ENCODE peak calls at places on chromosomes 2 and 18, in four cellular contexts. One of them, this sample, is unnamed.

GRCh38 chr2:174729797-174730529 is 34.3 kb downstream of the CHRNA1 start:
- DNase-seq in adrenal gland: no peak
- DNase-seq in PC-9: no peak
- DNase-seq in tibial artery: no peak
- DNase-seq in this sample: peak; percentile 11

GRCh38 chr2:3670941-3671340 is 12.9 kb downstream of the ALLC start:
- DNase-seq in tibial artery: no peak
- DNase-seq in PC-9: no peak
- DNase-seq in adrenal gland: no peak
- DNase-seq in this sample: no peak

GRCh38 chr2:218002792-218003191 is at the start of gene TNS1:
- DNase-seq in adrenal gland: peak; percentile 79
- DNase-seq in PC-9: no peak
- DNase-seq in tibial artery: peak; percentile 88
- DNase-seq in this sample: peak; percentile 62

GRCh38 chr2:230208576-230208975 is 11.2 kb downstream of the SP110 start:
- DNase-seq in adrenal gland: no peak
- DNase-seq in tibial artery: no peak
- DNase-seq in PC-9: no peak
- DNase-seq in this sample: no peak

GRCh38 chr2:38375711-38376345 is 1.2 kb downstream of the ATL2 start:
- DNase-seq in adrenal gland: peak; percentile 64
- DNase-seq in tibial artery: no peak
- DNase-seq in PC-9: no peak
- DNase-seq in this sample: peak; percentile 58

GRCh38 chr18:75475228-75475627 is 47.7 kb upstream of the SMIM21 start:
- DNase-seq in adrenal gland: no peak
- DNase-seq in tibial artery: no peak
- DNase-seq in PC-9: no peak
- DNase-seq in this sample: peak; percentile 93

GRCh38 chr2:160489096-160489495 is 4.5 kb downstream of the RBMS1 start:
- DNase-seq in tibial artery: no peak
- DNase-seq in adrenal gland: no peak
- DNase-seq in PC-9: no peak
- DNase-seq in this sample: peak; percentile 19

GRCh38 chr2:211241891-211242290 is 685.5 kb downstream of the CPS1 start:
- DNase-seq in tibial artery: no peak
- DNase-seq in adrenal gland: no peak
- DNase-seq in PC-9: no peak
- DNase-seq in this sample: no peak

GRCh38 chr2:190909680-190910079 is 29.1 kb downstream of the GLS start:
- DNase-seq in tibial artery: no peak
- DNase-seq in PC-9: no peak
- DNase-seq in adrenal gland: no peak
- DNase-seq in this sample: no peak

GRCh38 chr18:2534906-2535305 is 36.4 kb downstream of the METTL4 start:
- DNase-seq in adrenal gland: no peak
- DNase-seq in PC-9: no peak
- DNase-seq in tibial artery: no peak
- DNase-seq in this sample: no peak

GRCh38 chr2:28276076-28276618 is 116.5 kb upstream of the FOSL2 start:
- DNase-seq in PC-9: peak; percentile 96
- DNase-seq in tibial artery: no peak
- DNase-seq in adrenal gland: no peak
- DNase-seq in this sample: peak; percentile 97

GRCh38 chr2:108907822-108908716 is 81.0 kb downstream of the EDAR start:
- DNase-seq in PC-9: no peak
- DNase-seq in adrenal gland: no peak
- DNase-seq in tibial artery: no peak
- DNase-seq in this sample: no peak

GRCh38 chr2:12501469-12502147 is 215.1 kb upstream of the TRIB2 start:
- DNase-seq in tibial artery: peak; percentile 68
- DNase-seq in adrenal gland: no peak
- DNase-seq in PC-9: no peak
- DNase-seq in this sample: no peak

GRCh38 chr2:133194068-133194655 is 374.1 kb downstream of the NCKAP5 start:
- DNase-seq in adrenal gland: no peak
- DNase-seq in PC-9: no peak
- DNase-seq in tibial artery: no peak
- DNase-seq in this sample: no peak

GRCh38 chr2:118505436-118505835 is 342.0 kb downstream of the EN1 start:
- DNase-seq in PC-9: no peak
- DNase-seq in adrenal gland: no peak
- DNase-seq in tibial artery: no peak
- DNase-seq in this sample: no peak

GRCh38 chr2:218879881-218880748 is 537 bp upstream of the WNT10A start:
- DNase-seq in tibial artery: no peak
- DNase-seq in PC-9: no peak
- DNase-seq in adrenal gland: no peak
- DNase-seq in this sample: no peak

GRCh38 chr2:39665811-39666488 is at the start of gene TMEM178A:
- DNase-seq in PC-9: no peak
- DNase-seq in tibial artery: no peak
- DNase-seq in adrenal gland: peak; percentile 19
- DNase-seq in this sample: no peak

GRCh38 chr2:217527586-217528202 is 475.1 kb downstream of the TNS1 start:
- DNase-seq in PC-9: no peak
- DNase-seq in tibial artery: no peak
- DNase-seq in adrenal gland: no peak
- DNase-seq in this sample: peak; percentile 66

GRCh38 chr18:35707674-35708073 is 126.1 kb downstream of the GALNT1 start:
- DNase-seq in tibial artery: no peak
- DNase-seq in adrenal gland: no peak
- DNase-seq in PC-9: no peak
- DNase-seq in this sample: no peak

GRCh38 chr2:197312186-197312585 is 1.6 kb upstream of the ANKRD44 start:
- DNase-seq in tibial artery: no peak
- DNase-seq in adrenal gland: no peak
- DNase-seq in PC-9: no peak
- DNase-seq in this sample: no peak

GRCh38 chr2:101696272-101697123 is 1.0 kb upstream of the MAP4K4 start:
- DNase-seq in PC-9: no peak
- DNase-seq in tibial artery: no peak
- DNase-seq in adrenal gland: peak; percentile 26
- DNase-seq in this sample: no peak

GRCh38 chr2:181252248-181253148 is 204.7 kb upstream of the ITGA4 start:
- DNase-seq in adrenal gland: no peak
- DNase-seq in PC-9: no peak
- DNase-seq in tibial artery: no peak
- DNase-seq in this sample: no peak

GRCh38 chr2:76323381-76323780 is 612.7 kb upstream of the GCFC2 start:
- DNase-seq in tibial artery: no peak
- DNase-seq in PC-9: no peak
- DNase-seq in adrenal gland: no peak
- DNase-seq in this sample: no peak

GRCh38 chr18:49277395-49278036 is 182.9 kb downstream of the DYM start:
- DNase-seq in PC-9: peak; percentile 69
- DNase-seq in adrenal gland: no peak
- DNase-seq in tibial artery: no peak
- DNase-seq in this sample: peak; percentile 67

GRCh38 chr2:207828361-207829057 is 58.8 kb upstream of the FZD5 start:
- DNase-seq in adrenal gland: peak; percentile 53
- DNase-seq in tibial artery: no peak
- DNase-seq in PC-9: peak; percentile 86
- DNase-seq in this sample: no peak

GRCh38 chr2:10331702-10332401 is 29.1 kb downstream of the HPCAL1 start:
- DNase-seq in tibial artery: no peak
- DNase-seq in PC-9: no peak
- DNase-seq in adrenal gland: no peak
- DNase-seq in this sample: no peak

GRCh38 chr18:31970617-31971016 is 27.7 kb upstream of the TRAPPC8 start:
- DNase-seq in tibial artery: no peak
- DNase-seq in PC-9: no peak
- DNase-seq in adrenal gland: no peak
- DNase-seq in this sample: no peak

GRCh38 chr2:30744823-30745222 is 62.4 kb downstream of the CAPN13 start:
- DNase-seq in PC-9: no peak
- DNase-seq in adrenal gland: no peak
- DNase-seq in tibial artery: no peak
- DNase-seq in this sample: no peak

GRCh38 chr18:75199327-75199726 is 9.6 kb downstream of the PTGR3 start:
- DNase-seq in PC-9: no peak
- DNase-seq in tibial artery: no peak
- DNase-seq in adrenal gland: no peak
- DNase-seq in this sample: no peak

GRCh38 chr2:10215393-10215935 is 87.2 kb upstream of the HPCAL1 start:
- DNase-seq in tibial artery: no peak
- DNase-seq in adrenal gland: no peak
- DNase-seq in PC-9: no peak
- DNase-seq in this sample: no peak

GRCh38 chr18:74271656-74272055 is 20.1 kb downstream of the CYB5A start:
- DNase-seq in tibial artery: no peak
- DNase-seq in PC-9: no peak
- DNase-seq in adrenal gland: no peak
- DNase-seq in this sample: peak; percentile 51

GRCh38 chr2:127398239-127398590 is 10.4 kb upstream of the MAP3K2 start:
- DNase-seq in tibial artery: peak; percentile 96
- DNase-seq in PC-9: peak; percentile 94
- DNase-seq in adrenal gland: peak; percentile 94
- DNase-seq in this sample: peak; percentile 90

GRCh38 chr2:238236571-238236970 is 3.3 kb downstream of the HES6 start:
- DNase-seq in PC-9: peak; percentile 20
- DNase-seq in adrenal gland: no peak
- DNase-seq in tibial artery: no peak
- DNase-seq in this sample: no peak
- TF ChIP-seq CTCF in PC-9: no peak
- TF ChIP-seq CTCF in adrenal gland: no peak
- TF ChIP-seq CTCF in tibial artery: no peak
- TF ChIP-seq CTCF in this sample: no peak

GRCh38 chr18:54204883-54205282 is 19.6 kb downstream of the MBD2 start:
- DNase-seq in adrenal gland: no peak
- DNase-seq in PC-9: no peak
- DNase-seq in tibial artery: no peak
- DNase-seq in this sample: no peak

GRCh38 chr18:54205951-54206350 is 18.5 kb downstream of the MBD2 start:
- DNase-seq in PC-9: no peak
- DNase-seq in adrenal gland: no peak
- DNase-seq in tibial artery: no peak
- DNase-seq in this sample: peak; percentile 52

GRCh38 chr18:54206447-54206846 is 18.0 kb downstream of the MBD2 start:
- DNase-seq in tibial artery: no peak
- DNase-seq in adrenal gland: no peak
- DNase-seq in PC-9: no peak
- DNase-seq in this sample: no peak

GRCh38 chr18:54210463-54210862 is 14.0 kb downstream of the MBD2 start:
- DNase-seq in tibial artery: no peak
- DNase-seq in adrenal gland: no peak
- DNase-seq in PC-9: no peak
- DNase-seq in this sample: no peak

GRCh38 chr18:54209471-54210180 is 14.8 kb downstream of the MBD2 start:
- DNase-seq in tibial artery: no peak
- DNase-seq in adrenal gland: no peak
- DNase-seq in PC-9: no peak
- DNase-seq in this sample: peak; percentile 17
- H3K4me3 ChIP-seq in tibial artery: no peak overlapping the region
- H3K4me3 ChIP-seq in adrenal gland: no peak overlapping the region
- H3K4me3 ChIP-seq in PC-9: no peak overlapping the region
- H3K4me3 ChIP-seq in this sample: no peak overlapping the region

GRCh38 chr2:132033365-132033764 is 128.4 kb downstream of the ANKRD30BL start:
- DNase-seq in adrenal gland: no peak
- DNase-seq in PC-9: no peak
- DNase-seq in tibial artery: no peak
- DNase-seq in this sample: no peak

GRCh38 chr2:132034646-132035045 is 127.1 kb downstream of the ANKRD30BL start:
- DNase-seq in PC-9: no peak
- DNase-seq in tibial artery: no peak
- DNase-seq in adrenal gland: no peak
- DNase-seq in this sample: no peak

GRCh38 chr2:132033949-132034348 is 127.8 kb downstream of the ANKRD30BL start:
- DNase-seq in tibial artery: no peak
- DNase-seq in adrenal gland: no peak
- DNase-seq in PC-9: no peak
- DNase-seq in this sample: no peak

GRCh38 chr2:132038179-132038882 is 123.4 kb downstream of the ANKRD30BL start:
- DNase-seq in adrenal gland: no peak
- DNase-seq in PC-9: no peak
- DNase-seq in tibial artery: no peak
- DNase-seq in this sample: no peak

DNA sequence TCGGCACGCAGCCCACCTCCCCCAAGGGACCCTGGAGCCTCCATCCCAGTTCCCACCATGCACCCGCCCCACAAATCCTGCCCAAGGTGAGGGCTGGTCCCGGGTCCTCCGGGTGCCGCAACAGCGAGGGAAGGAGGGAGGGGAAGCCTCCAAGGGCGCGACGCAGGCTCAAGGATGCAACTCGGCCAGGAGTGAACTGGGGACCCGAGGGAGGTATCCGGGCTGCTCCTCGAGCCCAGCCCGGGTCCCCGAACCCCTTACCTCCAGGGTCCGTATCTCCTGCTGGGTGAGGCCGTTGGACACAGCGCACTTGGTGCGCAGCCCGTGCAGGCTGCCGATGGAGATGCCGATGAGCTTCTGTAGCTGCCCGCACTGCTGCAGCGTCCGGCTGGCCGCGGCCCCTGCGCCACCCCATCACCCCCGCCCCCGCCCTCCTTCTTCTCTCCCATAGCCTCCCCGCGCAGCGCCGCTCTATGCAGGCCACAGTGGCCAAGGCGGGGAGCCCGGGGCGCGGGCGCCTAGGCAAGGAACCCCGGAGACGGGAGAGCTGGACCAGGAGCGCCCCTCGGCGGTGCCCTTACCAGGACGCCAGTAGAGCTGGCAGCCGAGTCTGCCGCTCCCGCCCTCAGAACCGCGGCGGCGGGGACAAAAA is 124.1 kb downstream of the ANKRD30BL start:
- DNase-seq in tibial artery: no peak
- DNase-seq in PC-9: no peak
- DNase-seq in adrenal gland: no peak
- DNase-seq in this sample: no peak
- TF ChIP-seq CTCF in tibial artery: no peak
- TF ChIP-seq CTCF in PC-9: no peak
- TF ChIP-seq CTCF in adrenal gland: no peak
- TF ChIP-seq CTCF in this sample: no peak

DNA sequence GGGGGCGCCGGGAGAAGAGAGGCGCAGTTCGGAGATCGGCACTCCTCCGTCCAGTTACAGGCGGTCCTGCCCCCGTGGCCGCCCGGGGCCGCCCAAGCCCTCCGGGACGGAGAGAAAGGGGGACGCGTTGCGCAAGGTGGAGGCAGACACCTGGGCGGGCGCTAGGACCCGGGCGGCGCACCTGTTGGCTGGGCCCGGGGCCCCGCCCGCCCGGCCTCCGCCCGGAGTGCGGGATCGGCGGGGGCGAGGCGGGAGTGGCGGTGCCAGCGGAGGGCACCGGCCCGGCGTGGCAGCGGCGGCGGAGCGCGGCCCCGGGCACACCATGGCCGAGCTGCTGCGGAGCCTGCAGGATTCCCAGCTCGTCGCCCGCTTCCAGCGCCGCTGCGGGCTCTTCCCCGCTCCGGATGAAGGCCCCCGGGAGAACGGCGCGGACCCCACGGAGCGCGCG is at the start of gene SGPP2:
- DNase-seq in adrenal gland: peak; percentile 35
- DNase-seq in tibial artery: no peak
- DNase-seq in PC-9: peak; percentile 53
- DNase-seq in this sample: no peak
- H3K4me3 ChIP-seq in adrenal gland: peak within 1 kb of the TSS; percentile 77
- H3K4me3 ChIP-seq in tibial artery: peak within 1 kb of the TSS; percentile 18
- H3K4me3 ChIP-seq in PC-9: peak within 1 kb of the TSS; percentile 54
- H3K4me3 ChIP-seq in this sample: no peak within 1 kb of the TSS